ENCODE peak calls at places on chromosome X, in six cellular contexts. M, B, Z, Y, T and F are unnamed samples.

GRCh38 chrX:43266487-43266886 is 389.6 kb upstream of the MAOA start:
- DNase-seq in M (no peak), B (no peak), Z (no peak), Y (no peak), T (no peak), F (no peak)

GRCh38 chrX:133054761-133055385 is 42.0 kb downstream of the USP26 start:
- DNase-seq in M (no peak), B (no peak), Z (no peak), Y (no peak), T (no peak), F (peak)

GRCh38 chrX:123153846-123154335 is 30.2 kb upstream of the GRIA3 start:
- DNase-seq in M (peak), B (no peak), Z (no peak), Y (no peak), T (no peak), F (no peak)

GRCh38 chrX:20244936-20245335 is 21.8 kb downstream of the RPS6KA3 start:
- DNase-seq in M (peak), B (no peak), Z (no peak), Y (no peak), T (no peak), F (no peak)

GRCh38 chrX:110218591-110218990 is 99.3 kb downstream of the AMMECR1 start:
- DNase-seq in M (peak), B (no peak), Z (no peak), Y (no peak), T (no peak), F (no peak)

GRCh38 chrX:49073641-49074575 is at the start of gene PRAF2:
- DNase-seq in M (peak), B (peak), Z (peak), Y (peak), T (peak), F (peak)

GRCh38 chrX:109373468-109373867 is 108.4 kb downstream of the GUCY2F start:
- DNase-seq in M (no peak), B (no peak), Z (no peak), Y (no peak), T (no peak), F (no peak)

GRCh38 chrX:130594453-130594916 is 192.7 kb downstream of the RBMX2 start:
- DNase-seq in M (no peak), B (no peak), Z (no peak), Y (no peak), T (no peak), F (no peak)

GRCh38 chrX:24900234-24900633 is 115.5 kb downstream of the ARX start:
- DNase-seq in M (no peak), B (no peak), Z (no peak), Y (no peak), T (no peak), F (no peak)

GRCh38 chrX:143115466-143115865 is 89.7 kb downstream of the SPANXN4 start:
- DNase-seq in M (no peak), B (no peak), Z (no peak), Y (no peak), T (no peak), F (no peak)

GRCh38 chrX:120514236-120514635 is 45.1 kb upstream of the LAMP2 start:
- DNase-seq in M (peak), B (no peak), Z (peak), Y (no peak), T (no peak), F (peak)

GRCh38 chrX:46572295-46572936 is 1.1 kb upstream of the CHST7 start:
- DNase-seq in M (no peak), B (peak), Z (peak), Y (no peak), T (no peak), F (no peak)

GRCh38 chrX:7318246-7318645 is 170.3 kb upstream of the PUDP start:
- DNase-seq in M (peak), B (no peak), Z (no peak), Y (no peak), T (no peak), F (no peak)

GRCh38 chrX:72468607-72469006 is 104.0 kb downstream of the HDAC8 start:
- DNase-seq in M (no peak), B (no peak), Z (no peak), Y (no peak), T (no peak), F (no peak)

GRCh38 chrX:108464604-108465003 is 25.0 kb downstream of the COL4A5 start:
- DNase-seq in M (peak), B (no peak), Z (no peak), Y (no peak), T (no peak), F (peak)

GRCh38 chrX:135985974-135986312 is 708 bp downstream of the SLC9A6 start:
- DNase-seq in M (no peak), B (no peak), Z (peak), Y (no peak), T (no peak), F (no peak)

GRCh38 chrX:9788908-9789307 is 2.7 kb downstream of the SHROOM2 start:
- DNase-seq in M (peak), B (no peak), Z (no peak), Y (peak), T (no peak), F (no peak)

GRCh38 chrX:76454456-76454927 is 27.0 kb downstream of the MAGEE1 start:
- DNase-seq in M (peak), B (no peak), Z (peak), Y (peak), T (no peak), F (peak)

GRCh38 chrX:115892787-115893671 is 277.5 kb upstream of the AGTR2 start:
- DNase-seq in M (peak), B (no peak), Z (peak), Y (no peak), T (peak), F (peak)

GRCh38 chrX:10602646-10603045 is 17.7 kb downstream of the MID1 start:
- DNase-seq in M (no peak), B (no peak), Z (no peak), Y (no peak), T (no peak), F (no peak)

GRCh38 chrX:49001521-49002090 is 458 bp downstream of the GRIPAP1 start:
- DNase-seq in M (peak), B (peak), Z (peak), Y (no peak), T (peak), F (peak)

GRCh38 chrX:43860646-43861370 is 21.4 kb downstream of the MAOB start:
- DNase-seq in M (peak), B (no peak), Z (no peak), Y (no peak), T (no peak), F (peak)

GRCh38 chrX:70826715-70827114 is 81.8 kb downstream of the TEX11 start:
- DNase-seq in M (no peak), B (no peak), Z (no peak), Y (no peak), T (no peak), F (no peak)

GRCh38 chrX:53242310-53242709 is 17.3 kb upstream of the KDM5C start:
- DNase-seq in M (no peak), B (no peak), Z (no peak), Y (no peak), T (no peak), F (no peak)

GRCh38 chrX:9912341-9912740 is 54.8 kb upstream of the CLDN34 start:
- DNase-seq in M (no peak), B (no peak), Z (no peak), Y (no peak), T (no peak), F (no peak)

GRCh38 chrX:24196509-24196908 is 47.0 kb downstream of the ZFX start:
- DNase-seq in M (no peak), B (no peak), Z (no peak), Y (no peak), T (no peak), F (no peak)

GRCh38 chrX:31130457-31131215 is 58.8 kb upstream of the FTHL17 start:
- DNase-seq in M (no peak), B (no peak), Z (no peak), Y (no peak), T (no peak), F (no peak)

GRCh38 chrX:3461824-3462508 is 115.5 kb upstream of the MXRA5 start:
- DNase-seq in M (peak), B (no peak), Z (no peak), Y (no peak), T (no peak), F (peak)

GRCh38 chrX:118495958-118496762 is 545 bp downstream of the DOCK11 start:
- DNase-seq in M (peak), B (peak), Z (peak), Y (no peak), T (peak), F (peak)

GRCh38 chrX:52262195-52262546 is 77.5 kb downstream of the MAGED4 start:
- DNase-seq in M (no peak), B (no peak), Z (no peak), Y (no peak), T (no peak), F (peak)

GRCh38 chrX:134369576-134369975 is 90.4 kb upstream of the HPRT1 start:
- DNase-seq in M (no peak), B (no peak), Z (peak), Y (no peak), T (no peak), F (no peak)

GRCh38 chrX:46577116-46578005 is 3.8 kb downstream of the CHST7 start:
- DNase-seq in M (peak), B (no peak), Z (no peak), Y (no peak), T (no peak), F (peak)

GRCh38 chrX:111467896-111468295 is 43.5 kb upstream of the SERTM2 start:
- DNase-seq in M (no peak), B (no peak), Z (no peak), Y (no peak), T (no peak), F (no peak)